ENCODE peak calls at places on chromosomes 4 and X, in five cellular contexts. T, Z, E, P and C are unnamed samples.

GRCh38 chrX:111743316-111743715 is 62.3 kb downstream of the ALG13 start:
- DNase-seq in Z (no peak), T (no peak), P (no peak), E (no peak), C (no peak)

GRCh38 chrX:70494441-70494840 is 49.8 kb downstream of the DLG3 start:
- DNase-seq in T (no peak), E (no peak), P (no peak), Z (no peak), C (no peak)

GRCh38 chrX:9211269-9211668 is 177.3 kb upstream of the FAM9B start:
- DNase-seq in E (no peak), P (no peak), Z (no peak), T (no peak), C (no peak)

GRCh38 chr4:165915215-165915614 is 42.2 kb downstream of the TLL1 start:
- DNase-seq in P (no peak), Z (no peak), E (no peak), T (no peak), C (no peak)

GRCh38 chr4:99915449-99915848 is 21.2 kb upstream of the LAMTOR3 start:
- DNase-seq in P (no peak), T (no peak), Z (no peak), E (no peak), C (no peak)

GRCh38 chrX:140149761-140150160 is 184.4 kb upstream of the CXorf66 start:
- DNase-seq in E (no peak), Z (no peak), T (no peak), P (no peak), C (no peak)

GRCh38 chr4:150181536-150181935 is 103.3 kb downstream of the DCLK2 start:
- DNase-seq in E (no peak), T (no peak), P (no peak), Z (no peak), C (no peak)

GRCh38 chr4:84677093-84677492 is 94.2 kb downstream of the CDS1 start:
- DNase-seq in E (no peak), T (no peak), Z (no peak), P (no peak), C (no peak)

GRCh38 chr4:101885574-101885973 is 95.0 kb downstream of the BANK1 start:
- DNase-seq in T (no peak), P (no peak), E (peak; percentile 87), Z (no peak), C (no peak)

GRCh38 chr4:77538144-77538543 is 67.5 kb upstream of the CXCL13 start:
- DNase-seq in E (no peak), T (no peak), P (no peak), Z (peak; percentile 22), C (no peak)

GRCh38 chr4:36386691-36387090 is 105.3 kb downstream of the DTHD1 start:
- DNase-seq in P (no peak), E (no peak), Z (no peak), T (no peak), C (no peak)

GRCh38 chrX:129771266-129771995 is 8.3 kb upstream of the SASH3 start:
- DNase-seq in P (no peak), T (no peak), E (no peak), Z (no peak), C (no peak)

GRCh38 chr4:179626687-179627086 is 2184.4 kb upstream of the AGA start:
- DNase-seq in Z (no peak), P (peak; percentile 52), T (no peak), E (peak; percentile 1), C (peak; percentile 15)

GRCh38 chr4:79623125-79623905 is 215.3 kb upstream of the GK2 start:
- DNase-seq in Z (no peak), P (no peak), T (no peak), E (no peak), C (no peak)

GRCh38 chrX:41333744-41333993 is 293 bp upstream of the DDX3X start:
- DNase-seq in E (peak; percentile 75), T (no peak), P (no peak), Z (peak; percentile 81), C (peak; percentile 58)

GRCh38 chrX:107766470-107767140 is 9.0 kb downstream of the TSC22D3 start:
- DNase-seq in E (no peak), P (no peak), T (no peak), Z (no peak), C (no peak)

GRCh38 chr4:8117278-8117682 is 41.3 kb downstream of the ABLIM2 start:
- DNase-seq in E (peak; percentile 12), Z (peak; percentile 74), P (peak; percentile 81), T (peak; percentile 93), C (peak; percentile 61)

GRCh38 chr4:156829194-156829593 is 142.4 kb downstream of the PDGFC start:
- DNase-seq in P (no peak), Z (no peak), E (no peak), T (no peak), C (no peak)

GRCh38 chr4:101670370-101670769 is 120.2 kb upstream of the BANK1 start:
- DNase-seq in E (no peak), P (no peak), Z (no peak), T (no peak), C (no peak)

GRCh38 chr4:154559141-154559841 is 3.5 kb upstream of the FGB start:
- DNase-seq in E (peak; percentile 87), T (peak; percentile 49), P (no peak), Z (peak; percentile 44), C (no peak)

GRCh38 chrX:37407736-37408135 is 58.6 kb downstream of the PRRG1 start:
- DNase-seq in Z (no peak), P (no peak), T (no peak), E (no peak), C (no peak)

GRCh38 chr4:101334963-101335572 is 12.3 kb downstream of the PPP3CA start:
- DNase-seq in T (no peak), P (no peak), Z (no peak), E (no peak), C (no peak)

GRCh38 chr4:58139269-58139668 is 1029.1 kb upstream of the IGFBP7 start:
- DNase-seq in T (no peak), Z (no peak), E (no peak), P (no peak), C (no peak)

GRCh38 chr4:115424852-115425251 is 311.4 kb upstream of the NDST4 start:
- DNase-seq in P (no peak), T (no peak), E (no peak), Z (no peak), C (no peak)

GRCh38 chr4:1055721-1056590 is 44.5 kb downstream of the FGFRL1 start:
- DNase-seq in E (no peak), P (no peak), T (peak; percentile 87), Z (no peak), C (no peak)

GRCh38 chr4:11614426-11614825 is 185.7 kb upstream of the HS3ST1 start:
- DNase-seq in E (no peak), P (no peak), T (no peak), Z (peak; percentile 90), C (no peak)

GRCh38 chr4:7784131-7784870 is 155.4 kb downstream of the AFAP1 start:
- DNase-seq in E (no peak), P (no peak), Z (no peak), T (no peak), C (no peak)

GRCh38 chr4:38078590-38079381 is 118.6 kb downstream of the PTTG2 start:
- DNase-seq in E (peak; percentile 65), P (no peak), Z (no peak), T (no peak), C (no peak)

GRCh38 chr4:52968696-52969095 is 106.6 kb downstream of the RASL11B start:
- DNase-seq in P (no peak), E (no peak), T (no peak), Z (no peak), C (no peak)

GRCh38 chr4:28225005-28225404 is 1364.4 kb downstream of the STIM2 start:
- DNase-seq in T (no peak), Z (peak; percentile 8), P (no peak), E (no peak), C (peak; percentile 23)

GRCh38 chr4:113574636-113575103 is 186.9 kb downstream of the CAMK2D start:
- DNase-seq in T (no peak), P (no peak), E (no peak), Z (no peak), C (no peak)

GRCh38 chrX:18640686-18641085 is 31.2 kb downstream of the RS1 start:
- DNase-seq in E (no peak), Z (no peak), T (no peak), P (peak; percentile 54), C (peak; percentile 40)

GRCh38 chr4:125321709-125322362 is 7.1 kb downstream of the FAT4 start:
- DNase-seq in T (no peak), Z (no peak), P (no peak), E (no peak), C (no peak)

GRCh38 chr4:150510176-150510875 is 71.6 kb upstream of the MAB21L2 start:
- DNase-seq in Z (peak; percentile 6), T (no peak), E (no peak), P (no peak), C (no peak)

GRCh38 chrX:35890699-35891098 is 28.8 kb upstream of the CFAP47 start:
- DNase-seq in P (peak; percentile 47), E (peak; percentile 46), T (peak; percentile 10), Z (no peak), C (peak; percentile 55)
- TF ChIP-seq ZNF274 in P (no peak), E (no peak), T (no peak), Z (no peak), C (no peak)

GRCh38 chr4:55729306-55730142 is 90.1 kb upstream of the EXOC1L start:
- DNase-seq in T (peak; percentile 68), P (no peak), E (peak; percentile 2), Z (no peak), C (no peak)
- TF ChIP-seq ZNF274 in T (no peak), P (no peak), E (no peak), Z (no peak), C (no peak)

DNA sequence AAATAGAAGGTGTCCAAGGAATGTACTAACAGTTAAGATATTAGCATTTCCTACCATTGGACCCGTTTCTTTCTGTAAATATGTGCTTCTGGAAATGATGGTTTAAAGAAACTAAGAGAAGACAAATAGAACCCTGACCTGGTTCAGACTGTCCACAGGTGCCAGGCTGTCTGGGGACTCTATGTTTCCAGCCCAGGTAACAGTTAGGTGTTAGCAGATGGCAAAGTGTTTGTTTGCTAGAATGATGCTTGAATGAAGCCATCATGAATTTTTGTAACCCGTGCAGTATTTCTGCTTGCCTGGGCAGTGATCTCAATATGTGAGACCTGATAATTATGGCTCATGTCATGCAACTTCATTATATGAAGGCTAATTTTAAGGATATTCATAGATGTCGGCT is 87.5 kb downstream of the LRRC66 start:
- DNase-seq in T (no peak), Z (no peak), P (no peak), E (no peak), C (no peak)
- TF ChIP-seq ZNF274 in T (no peak), Z (no peak), P (no peak), E (no peak), C (no peak)

GRCh38 chrX:72305286-72306084 is at the start of gene CITED1:
- DNase-seq in Z (no peak), T (peak; percentile 20), P (no peak), E (no peak), C (no peak)
- TF ChIP-seq ZNF274 in Z (no peak), T (no peak), P (no peak), E (no peak), C (no peak)

GRCh38 chr4:93480452-93480851 is 348.1 kb upstream of the ATOH1 start:
- DNase-seq in P (no peak), E (no peak), Z (peak; percentile 15), T (no peak), C (no peak)
- TF ChIP-seq ZNF274 in P (no peak), E (no peak), Z (no peak), T (no peak), C (no peak)